ENCODE peak calls at places on chromosomes 11 and 22, in seven cellular contexts. I, Z, R, W, Y, P and G are unnamed samples.
A peak's percentile ranks its signal among the peaks of the same experiment; 100 is the strongest.

GRCh38 chr11:95715777-95716241 is 73.8 kb downstream of the FAM76B start:
- DNase-seq in I (no peak), Z (peak; percentile 64), R (no peak), W (peak; percentile 17), Y (no peak), P (no peak), G (peak; percentile 3)

GRCh38 chr11:62981743-62982142 is 3.0 kb downstream of the SLC22A6 start:
- DNase-seq in I (no peak), Z (no peak), R (no peak), W (no peak), Y (no peak), P (no peak), G (no peak)

GRCh38 chr11:9399466-9399865 is 15.0 kb downstream of the IPO7 start:
- DNase-seq in I (no peak), Z (no peak), R (no peak), W (no peak), Y (no peak), P (no peak), G (no peak)

GRCh38 chr22:43317252-43317651 is 25.9 kb downstream of the SCUBE1 start:
- DNase-seq in I (no peak), Z (no peak), R (no peak), W (no peak), Y (no peak), P (no peak), G (no peak)

GRCh38 chr11:12755510-12755909 is 81.3 kb downstream of the TEAD1 start:
- DNase-seq in I (no peak), Z (peak; percentile 40), R (no peak), W (no peak), Y (no peak), P (no peak), G (peak; percentile 75)

GRCh38 chr22:32652609-32653008 is 148.9 kb upstream of the TIMP3 start:
- DNase-seq in I (no peak), Z (no peak), R (no peak), W (no peak), Y (no peak), P (no peak), G (no peak)

GRCh38 chr11:33689089-33689488 is 11.5 kb downstream of the C11orf91 start:
- DNase-seq in I (no peak), Z (peak; percentile 49), R (no peak), W (no peak), Y (no peak), P (no peak), G (peak; percentile 75)

GRCh38 chr11:128342511-128343133 is 244.7 kb downstream of the ETS1 start:
- DNase-seq in I (peak; percentile 77), Z (peak; percentile 86), R (no peak), W (peak; percentile 62), Y (no peak), P (peak; percentile 99), G (peak; percentile 65)

GRCh38 chr22:40385041-40385782 is 14.8 kb downstream of the SGSM3 start:
- DNase-seq in I (no peak), Z (no peak), R (no peak), W (peak; percentile 55), Y (no peak), P (no peak), G (no peak)

GRCh38 chr11:132911186-132911585 is 621.1 kb downstream of the OPCML start:
- DNase-seq in I (no peak), Z (peak; percentile 85), R (no peak), W (no peak), Y (no peak), P (peak; percentile 42), G (peak; percentile 67)

GRCh38 chr11:69801513-69802335 is 17.5 kb downstream of the FGF3 start:
- DNase-seq in I (peak; percentile 26), Z (no peak), R (peak; percentile 90), W (peak; percentile 35), Y (no peak), P (no peak), G (peak; percentile 26)

GRCh38 chr11:72762641-72763304 is 10.6 kb upstream of the ARAP1 start:
- DNase-seq in I (no peak), Z (no peak), R (no peak), W (no peak), Y (no peak), P (no peak), G (no peak)

GRCh38 chr11:28114731-28115130 is 6.5 kb downstream of the METTL15 start:
- DNase-seq in I (no peak), Z (no peak), R (no peak), W (no peak), Y (no peak), P (no peak), G (no peak)

GRCh38 chr11:81497202-81497804 is 1236.4 kb downstream of the FAM181B start:
- DNase-seq in I (no peak), Z (peak; percentile 9), R (peak; percentile 4), W (peak; percentile 26), Y (no peak), P (no peak), G (peak; percentile 28)

GRCh38 chr11:72238492-72239295 is 5.3 kb downstream of the PHOX2A start:
- DNase-seq in I (no peak), Z (no peak), R (no peak), W (no peak), Y (peak; percentile 42), P (no peak), G (no peak)

GRCh38 chr11:2524446-2525165 is 79.8 kb downstream of the KCNQ1 start:
- DNase-seq in I (no peak), Z (no peak), R (no peak), W (no peak), Y (peak; percentile 37), P (no peak), G (no peak)

GRCh38 chr11:100673063-100673462 is 14.0 kb upstream of the ARHGAP42 start:
- DNase-seq in I (no peak), Z (no peak), R (no peak), W (no peak), Y (no peak), P (no peak), G (no peak)

GRCh38 chr22:40258463-40259046 is 80.8 kb downstream of the TNRC6B start:
- DNase-seq in I (no peak), Z (peak; percentile 51), R (no peak), W (no peak), Y (no peak), P (no peak), G (peak; percentile 87)

GRCh38 chr11:46348986-46349401 is 1.7 kb downstream of the DGKZ start:
- DNase-seq in I (no peak), Z (no peak), R (no peak), W (peak; percentile 77), Y (no peak), P (no peak), G (no peak)

GRCh38 chr11:14078941-14079522 is 116.5 kb downstream of the SPON1 start:
- DNase-seq in I (no peak), Z (no peak), R (no peak), W (peak; percentile 24), Y (no peak), P (no peak), G (no peak)

GRCh38 chr22:44196241-44196640 is 15.5 kb downstream of the PARVG start:
- DNase-seq in I (no peak), Z (no peak), R (no peak), W (no peak), Y (no peak), P (no peak), G (no peak)

GRCh38 chr22:17786435-17787158 is 12.3 kb upstream of the BID start:
- DNase-seq in I (no peak), Z (peak; percentile 84), R (no peak), W (no peak), Y (peak; percentile 87), P (no peak), G (peak; percentile 54)

GRCh38 chr11:9594267-9595046 is 21.0 kb downstream of the WEE1 start:
- DNase-seq in I (no peak), Z (no peak), R (no peak), W (no peak), Y (no peak), P (no peak), G (no peak)

GRCh38 chr22:38735126-38735464 is 20.7 kb downstream of the SUN2 start:
- DNase-seq in I (no peak), Z (no peak), R (no peak), W (no peak), Y (no peak), P (no peak), G (no peak)

GRCh38 chr22:42743501-42743991 is 22.9 kb upstream of the A4GALT start:
- DNase-seq in I (no peak), Z (peak; percentile 57), R (no peak), W (no peak), Y (no peak), P (no peak), G (peak; percentile 44)

GRCh38 chr22:23401111-23401909 is 178.8 kb downstream of the IGLL1 start:
- DNase-seq in I (no peak), Z (peak; percentile 66), R (no peak), W (no peak), Y (no peak), P (no peak), G (peak; percentile 88)

GRCh38 chr11:10325398-10326079 is 20.7 kb downstream of the ADM start:
- DNase-seq in I (no peak), Z (peak; percentile 77), R (no peak), W (no peak), Y (no peak), P (no peak), G (peak; percentile 83)

GRCh38 chr22:50542416-50542927 is 3.2 kb upstream of the KLHDC7B start:
- DNase-seq in I (no peak), Z (peak; percentile 92), R (no peak), W (peak; percentile 38), Y (no peak), P (no peak), G (peak; percentile 53)

GRCh38 chr11:72719144-72719543 is 33.1 kb downstream of the ARAP1 start:
- DNase-seq in I (no peak), Z (no peak), R (no peak), W (no peak), Y (no peak), P (no peak), G (peak; percentile 66)

GRCh38 chr22:26479792-26480610 is 3.6 kb downstream of the HPS4 start:
- DNase-seq in I (no peak), Z (no peak), R (peak; percentile 37), W (no peak), Y (no peak), P (no peak), G (no peak)

GRCh38 chr11:26490546-26490945 is 81.5 kb downstream of the MUC15 start:
- DNase-seq in I (no peak), Z (no peak), R (no peak), W (no peak), Y (no peak), P (no peak), G (no peak)

GRCh38 chr11:9004310-9004945 is 627 bp upstream of the NRIP3 start:
- DNase-seq in I (peak; percentile 23), Z (no peak), R (no peak), W (no peak), Y (no peak), P (no peak), G (peak; percentile 9)